ENCODE peak calls at places on chromosomes 2 and 18, in ten cellular contexts. One of them, this sample, is unnamed.
A peak's percentile ranks its signal among the peaks of the same experiment; 100 is the strongest.

GRCh38 chr2:16336491-16336890 is 329.1 kb downstream of the CYRIA start:
- DNase-seq in upper lobe of right lung: no peak
- DNase-seq in dorsolateral prefrontal cortex: no peak
- DNase-seq in CD8-positive, alpha-beta T cell: no peak
- DNase-seq in fibroblast of lung: no peak
- DNase-seq in uterus: no peak
- DNase-seq in OCI-LY7: no peak
- DNase-seq in activated B cell treated with CpG ODN at 0.5 μM for 24 hours: no peak
- DNase-seq in stomach: no peak
- DNase-seq in fibroblast of pulmonary artery: no peak
- DNase-seq in this sample: no peak

GRCh38 chr2:221675509-221675908 is 103.4 kb upstream of the EPHA4 start:
- DNase-seq in upper lobe of right lung: no peak
- DNase-seq in dorsolateral prefrontal cortex: no peak
- DNase-seq in CD8-positive, alpha-beta T cell: no peak
- DNase-seq in fibroblast of lung: no peak
- DNase-seq in uterus: no peak
- DNase-seq in OCI-LY7: no peak
- DNase-seq in activated B cell treated with CpG ODN at 0.5 μM for 24 hours: no peak
- DNase-seq in stomach: no peak
- DNase-seq in fibroblast of pulmonary artery: no peak
- DNase-seq in this sample: no peak

GRCh38 chr18:31112804-31113203 is 10.6 kb upstream of the DSC2 start:
- DNase-seq in upper lobe of right lung: no peak
- DNase-seq in dorsolateral prefrontal cortex: no peak
- DNase-seq in CD8-positive, alpha-beta T cell: no peak
- DNase-seq in fibroblast of lung: no peak
- DNase-seq in uterus: no peak
- DNase-seq in OCI-LY7: no peak
- DNase-seq in activated B cell treated with CpG ODN at 0.5 μM for 24 hours: no peak
- DNase-seq in stomach: no peak
- DNase-seq in fibroblast of pulmonary artery: no peak
- DNase-seq in this sample: no peak

GRCh38 chr2:135424849-135425248 is 106.2 kb downstream of the ZRANB3 start:
- DNase-seq in upper lobe of right lung: no peak
- DNase-seq in dorsolateral prefrontal cortex: no peak
- DNase-seq in CD8-positive, alpha-beta T cell: no peak
- DNase-seq in fibroblast of lung: no peak
- DNase-seq in uterus: no peak
- DNase-seq in OCI-LY7: no peak
- DNase-seq in activated B cell treated with CpG ODN at 0.5 μM for 24 hours: no peak
- DNase-seq in stomach: no peak
- DNase-seq in fibroblast of pulmonary artery: no peak
- DNase-seq in this sample: no peak

GRCh38 chr2:181138816-181139215 is 158.4 kb downstream of the UBE2E3 start:
- DNase-seq in upper lobe of right lung: no peak
- DNase-seq in dorsolateral prefrontal cortex: no peak
- DNase-seq in CD8-positive, alpha-beta T cell: no peak
- DNase-seq in fibroblast of lung: peak; percentile 40
- DNase-seq in uterus: no peak
- DNase-seq in OCI-LY7: no peak
- DNase-seq in activated B cell treated with CpG ODN at 0.5 μM for 24 hours: no peak
- DNase-seq in stomach: no peak
- DNase-seq in fibroblast of pulmonary artery: peak; percentile 78
- DNase-seq in this sample: no peak

GRCh38 chr2:43139996-43140621 is 86.3 kb downstream of the ZFP36L2 start:
- DNase-seq in upper lobe of right lung: peak; percentile 67
- DNase-seq in dorsolateral prefrontal cortex: no peak
- DNase-seq in CD8-positive, alpha-beta T cell: peak; percentile 27
- DNase-seq in fibroblast of lung: peak; percentile 51
- DNase-seq in uterus: peak; percentile 53
- DNase-seq in OCI-LY7: no peak
- DNase-seq in activated B cell treated with CpG ODN at 0.5 μM for 24 hours: no peak
- DNase-seq in stomach: no peak
- DNase-seq in fibroblast of pulmonary artery: peak; percentile 69
- DNase-seq in this sample: no peak

GRCh38 chr2:35538796-35539195 is 816.8 kb upstream of the CRIM1 start:
- DNase-seq in upper lobe of right lung: no peak
- DNase-seq in dorsolateral prefrontal cortex: no peak
- DNase-seq in CD8-positive, alpha-beta T cell: no peak
- DNase-seq in fibroblast of lung: no peak
- DNase-seq in uterus: no peak
- DNase-seq in OCI-LY7: no peak
- DNase-seq in activated B cell treated with CpG ODN at 0.5 μM for 24 hours: no peak
- DNase-seq in stomach: no peak
- DNase-seq in fibroblast of pulmonary artery: no peak
- DNase-seq in this sample: no peak

GRCh38 chr18:48825101-48825745 is 125.5 kb downstream of the SMAD7 start:
- DNase-seq in upper lobe of right lung: peak; percentile 34
- DNase-seq in dorsolateral prefrontal cortex: no peak
- DNase-seq in CD8-positive, alpha-beta T cell: peak; percentile 7
- DNase-seq in fibroblast of lung: no peak
- DNase-seq in uterus: peak; percentile 9
- DNase-seq in OCI-LY7: no peak
- DNase-seq in activated B cell treated with CpG ODN at 0.5 μM for 24 hours: peak; percentile 2
- DNase-seq in stomach: peak; percentile 20
- DNase-seq in fibroblast of pulmonary artery: peak; percentile 82
- DNase-seq in this sample: peak; percentile 4

GRCh38 chr2:33395660-33396249 is 80.7 kb upstream of the RASGRP3 start:
- DNase-seq in upper lobe of right lung: no peak
- DNase-seq in dorsolateral prefrontal cortex: peak; percentile 26
- DNase-seq in CD8-positive, alpha-beta T cell: peak; percentile 45
- DNase-seq in fibroblast of lung: peak; percentile 66
- DNase-seq in uterus: peak; percentile 32
- DNase-seq in OCI-LY7: peak; percentile 59
- DNase-seq in activated B cell treated with CpG ODN at 0.5 μM for 24 hours: no peak
- DNase-seq in stomach: peak; percentile 33
- DNase-seq in fibroblast of pulmonary artery: peak; percentile 79
- DNase-seq in this sample: peak; percentile 71

GRCh38 chr18:79798999-79799370 is 1.2 kb downstream of the KCNG2 start:
- DNase-seq in upper lobe of right lung: peak; percentile 44
- DNase-seq in dorsolateral prefrontal cortex: no peak
- DNase-seq in CD8-positive, alpha-beta T cell: no peak
- DNase-seq in fibroblast of lung: peak; percentile 24
- DNase-seq in uterus: no peak
- DNase-seq in OCI-LY7: no peak
- DNase-seq in activated B cell treated with CpG ODN at 0.5 μM for 24 hours: no peak
- DNase-seq in stomach: no peak
- DNase-seq in fibroblast of pulmonary artery: peak; percentile 34
- DNase-seq in this sample: peak; percentile 75

GRCh38 chr18:55406374-55407045 is 181.5 kb downstream of the TCF4 start:
- DNase-seq in upper lobe of right lung: no peak
- DNase-seq in dorsolateral prefrontal cortex: peak; percentile 59
- DNase-seq in CD8-positive, alpha-beta T cell: no peak
- DNase-seq in fibroblast of lung: no peak
- DNase-seq in uterus: no peak
- DNase-seq in OCI-LY7: no peak
- DNase-seq in activated B cell treated with CpG ODN at 0.5 μM for 24 hours: no peak
- DNase-seq in stomach: no peak
- DNase-seq in fibroblast of pulmonary artery: no peak
- DNase-seq in this sample: no peak

GRCh38 chr2:75465317-75465998 is 95.3 kb downstream of the EVA1A start:
- DNase-seq in upper lobe of right lung: no peak
- DNase-seq in dorsolateral prefrontal cortex: no peak
- DNase-seq in CD8-positive, alpha-beta T cell: no peak
- DNase-seq in fibroblast of lung: peak; percentile 56
- DNase-seq in uterus: no peak
- DNase-seq in OCI-LY7: no peak
- DNase-seq in activated B cell treated with CpG ODN at 0.5 μM for 24 hours: no peak
- DNase-seq in stomach: no peak
- DNase-seq in fibroblast of pulmonary artery: peak; percentile 60
- DNase-seq in this sample: no peak

GRCh38 chr2:146587291-146587713 is 1257.5 kb upstream of the ACVR2A start:
- DNase-seq in upper lobe of right lung: no peak
- DNase-seq in dorsolateral prefrontal cortex: no peak
- DNase-seq in CD8-positive, alpha-beta T cell: no peak
- DNase-seq in fibroblast of lung: no peak
- DNase-seq in uterus: no peak
- DNase-seq in OCI-LY7: no peak
- DNase-seq in activated B cell treated with CpG ODN at 0.5 μM for 24 hours: no peak
- DNase-seq in stomach: no peak
- DNase-seq in fibroblast of pulmonary artery: no peak
- DNase-seq in this sample: no peak

GRCh38 chr2:170013802-170014551 is 164.0 kb upstream of the MYO3B start:
- DNase-seq in upper lobe of right lung: no peak
- DNase-seq in dorsolateral prefrontal cortex: no peak
- DNase-seq in CD8-positive, alpha-beta T cell: no peak
- DNase-seq in fibroblast of lung: no peak
- DNase-seq in uterus: no peak
- DNase-seq in OCI-LY7: no peak
- DNase-seq in activated B cell treated with CpG ODN at 0.5 μM for 24 hours: no peak
- DNase-seq in stomach: no peak
- DNase-seq in fibroblast of pulmonary artery: peak; percentile 38
- DNase-seq in this sample: peak; percentile 12

GRCh38 chr18:79259218-79259617 is 136.5 kb upstream of the NFATC1 start:
- DNase-seq in upper lobe of right lung: no peak
- DNase-seq in dorsolateral prefrontal cortex: no peak
- DNase-seq in CD8-positive, alpha-beta T cell: no peak
- DNase-seq in fibroblast of lung: no peak
- DNase-seq in uterus: no peak
- DNase-seq in OCI-LY7: no peak
- DNase-seq in activated B cell treated with CpG ODN at 0.5 μM for 24 hours: no peak
- DNase-seq in stomach: no peak
- DNase-seq in fibroblast of pulmonary artery: no peak
- DNase-seq in this sample: no peak

GRCh38 chr18:43786893-43787292 is 509.6 kb upstream of the SYT4 start:
- DNase-seq in upper lobe of right lung: no peak
- DNase-seq in dorsolateral prefrontal cortex: no peak
- DNase-seq in CD8-positive, alpha-beta T cell: no peak
- DNase-seq in fibroblast of lung: no peak
- DNase-seq in uterus: no peak
- DNase-seq in OCI-LY7: no peak
- DNase-seq in activated B cell treated with CpG ODN at 0.5 μM for 24 hours: no peak
- DNase-seq in stomach: no peak
- DNase-seq in fibroblast of pulmonary artery: no peak
- DNase-seq in this sample: no peak

GRCh38 chr2:9747396-9747795 is 95.9 kb upstream of the TAF1B start:
- DNase-seq in upper lobe of right lung: no peak
- DNase-seq in dorsolateral prefrontal cortex: no peak
- DNase-seq in CD8-positive, alpha-beta T cell: no peak
- DNase-seq in fibroblast of lung: no peak
- DNase-seq in uterus: no peak
- DNase-seq in OCI-LY7: no peak
- DNase-seq in activated B cell treated with CpG ODN at 0.5 μM for 24 hours: no peak
- DNase-seq in stomach: no peak
- DNase-seq in fibroblast of pulmonary artery: no peak
- DNase-seq in this sample: no peak
- TF ChIP-seq CTCF in upper lobe of right lung: no peak
- TF ChIP-seq CTCF in dorsolateral prefrontal cortex: no peak
- TF ChIP-seq CTCF in CD8-positive, alpha-beta T cell: no peak
- TF ChIP-seq CTCF in fibroblast of lung: no peak
- TF ChIP-seq CTCF in uterus: no peak
- TF ChIP-seq CTCF in OCI-LY7: no peak
- TF ChIP-seq CTCF in activated B cell treated with CpG ODN at 0.5 μM for 24 hours: no peak
- TF ChIP-seq CTCF in stomach: no peak
- TF ChIP-seq CTCF in fibroblast of pulmonary artery: no peak
- TF ChIP-seq CTCF in this sample: no peak

DNA sequence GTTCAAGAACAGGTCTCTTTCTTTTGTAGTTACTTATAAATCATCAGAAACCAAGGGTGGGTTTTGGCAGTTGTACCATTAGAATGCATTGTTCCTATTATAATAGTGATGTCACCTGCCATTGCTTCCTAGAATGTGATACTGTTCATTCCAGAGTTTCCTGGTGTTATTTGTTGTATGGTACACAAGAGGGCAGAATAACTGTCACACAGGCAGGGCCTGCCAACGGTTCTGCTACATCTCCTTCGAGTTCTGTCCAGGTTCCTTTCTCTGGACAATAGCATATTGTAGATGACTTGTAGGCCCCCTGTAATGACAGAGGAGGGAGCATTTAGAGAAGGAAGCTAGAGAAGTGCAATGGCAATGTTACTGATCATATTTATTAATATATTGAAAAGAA is 98.3 kb downstream of the KLHL14 start:
- DNase-seq in upper lobe of right lung: no peak
- DNase-seq in dorsolateral prefrontal cortex: no peak
- DNase-seq in CD8-positive, alpha-beta T cell: no peak
- DNase-seq in fibroblast of lung: no peak
- DNase-seq in uterus: no peak
- DNase-seq in OCI-LY7: peak; percentile 25
- DNase-seq in activated B cell treated with CpG ODN at 0.5 μM for 24 hours: no peak
- DNase-seq in stomach: no peak
- DNase-seq in fibroblast of pulmonary artery: no peak
- DNase-seq in this sample: no peak
- TF ChIP-seq CTCF in upper lobe of right lung: no peak
- TF ChIP-seq CTCF in dorsolateral prefrontal cortex: no peak
- TF ChIP-seq CTCF in CD8-positive, alpha-beta T cell: no peak
- TF ChIP-seq CTCF in fibroblast of lung: no peak
- TF ChIP-seq CTCF in uterus: no peak
- TF ChIP-seq CTCF in OCI-LY7: peak; percentile 58
- TF ChIP-seq CTCF in activated B cell treated with CpG ODN at 0.5 μM for 24 hours: no peak
- TF ChIP-seq CTCF in stomach: no peak
- TF ChIP-seq CTCF in fibroblast of pulmonary artery: no peak
- TF ChIP-seq CTCF in this sample: peak; percentile 32

DNA sequence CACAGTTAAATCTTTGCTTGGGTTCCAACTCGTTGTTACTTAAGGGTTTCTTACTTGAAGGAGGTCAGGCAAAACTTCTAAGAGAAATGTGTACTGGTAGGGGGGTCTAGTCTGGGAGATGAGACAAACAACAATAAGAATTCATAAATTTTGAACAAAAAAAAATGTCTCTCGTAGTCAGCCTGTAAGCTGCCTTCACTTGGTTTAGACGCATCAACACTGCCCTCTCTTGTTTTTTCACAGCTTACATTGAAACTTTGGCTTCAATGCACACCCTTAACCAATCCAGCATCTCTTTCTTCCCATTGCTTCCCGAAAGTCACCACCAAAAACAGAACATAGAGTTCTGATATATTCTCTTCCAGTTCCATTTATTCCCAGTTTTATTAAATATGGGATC is 576.4 kb upstream of the PIK3C3 start:
- DNase-seq in upper lobe of right lung: no peak
- DNase-seq in dorsolateral prefrontal cortex: no peak
- DNase-seq in CD8-positive, alpha-beta T cell: no peak
- DNase-seq in fibroblast of lung: peak; percentile 87
- DNase-seq in uterus: no peak
- DNase-seq in OCI-LY7: no peak
- DNase-seq in activated B cell treated with CpG ODN at 0.5 μM for 24 hours: no peak
- DNase-seq in stomach: no peak
- DNase-seq in fibroblast of pulmonary artery: peak; percentile 88
- DNase-seq in this sample: peak; percentile 13
- TF ChIP-seq CTCF in upper lobe of right lung: no peak
- TF ChIP-seq CTCF in dorsolateral prefrontal cortex: no peak
- TF ChIP-seq CTCF in CD8-positive, alpha-beta T cell: no peak
- TF ChIP-seq CTCF in fibroblast of lung: no peak
- TF ChIP-seq CTCF in uterus: no peak
- TF ChIP-seq CTCF in OCI-LY7: no peak
- TF ChIP-seq CTCF in activated B cell treated with CpG ODN at 0.5 μM for 24 hours: no peak
- TF ChIP-seq CTCF in stomach: peak; percentile 18
- TF ChIP-seq CTCF in fibroblast of pulmonary artery: peak; percentile 62
- TF ChIP-seq CTCF in this sample: peak; percentile 48

DNA sequence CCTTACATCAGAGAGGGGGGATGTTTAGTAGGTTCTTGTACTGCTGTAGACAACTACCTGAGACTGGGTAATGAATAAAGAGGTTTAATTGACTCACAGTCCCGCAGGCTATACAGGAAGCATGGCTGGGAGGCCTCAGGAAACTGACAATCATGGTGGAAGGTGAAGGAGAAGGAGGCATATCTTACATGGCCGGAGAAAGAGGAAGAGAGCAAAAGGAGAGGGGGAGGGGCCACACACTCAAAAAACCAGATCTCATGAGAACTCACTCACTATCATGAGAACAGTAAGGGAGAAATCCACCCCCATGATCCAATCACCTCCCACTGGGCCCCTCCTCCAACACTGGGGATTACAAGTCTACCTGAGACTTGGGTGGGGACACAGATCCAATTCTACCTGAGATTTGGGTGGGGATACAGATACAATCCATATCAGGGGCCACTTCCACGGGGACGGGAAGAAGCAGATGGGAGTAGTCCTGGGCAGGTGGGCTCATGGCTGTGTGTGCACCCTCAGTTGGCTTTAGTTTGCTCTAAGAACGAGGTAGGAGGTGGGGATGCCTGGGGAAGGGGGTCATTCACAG is 9.9 kb downstream of the MAB21L4 start:
- DNase-seq in upper lobe of right lung: no peak
- DNase-seq in dorsolateral prefrontal cortex: no peak
- DNase-seq in CD8-positive, alpha-beta T cell: no peak
- DNase-seq in fibroblast of lung: no peak
- DNase-seq in uterus: no peak
- DNase-seq in OCI-LY7: no peak
- DNase-seq in activated B cell treated with CpG ODN at 0.5 μM for 24 hours: no peak
- DNase-seq in stomach: no peak
- DNase-seq in fibroblast of pulmonary artery: no peak
- DNase-seq in this sample: no peak
- TF ChIP-seq CTCF in upper lobe of right lung: no peak
- TF ChIP-seq CTCF in dorsolateral prefrontal cortex: no peak
- TF ChIP-seq CTCF in CD8-positive, alpha-beta T cell: no peak
- TF ChIP-seq CTCF in fibroblast of lung: no peak
- TF ChIP-seq CTCF in uterus: no peak
- TF ChIP-seq CTCF in OCI-LY7: no peak
- TF ChIP-seq CTCF in activated B cell treated with CpG ODN at 0.5 μM for 24 hours: no peak
- TF ChIP-seq CTCF in stomach: no peak
- TF ChIP-seq CTCF in fibroblast of pulmonary artery: no peak
- TF ChIP-seq CTCF in this sample: no peak

This sample was measured in WERI-Rb-1.